ENCODE peak calls at places on chromosomes 4 and X, in ten cellular contexts. One of them, this sample, is unnamed.
A peak's percentile ranks its signal among the peaks of the same experiment; 100 is the strongest.

GRCh38 chr4:69147334-69147733 is 51.1 kb downstream of the UGT2B7 start:
- DNase-seq in BE2C: no peak
- DNase-seq in memory B cell: no peak
- DNase-seq in cardiac muscle cell: no peak
- DNase-seq in AG08396: no peak
- DNase-seq in HT-29: no peak
- DNase-seq in lung: no peak
- DNase-seq in pulmonary artery endothelial cell: no peak
- DNase-seq in NCI-H2081: peak; percentile 25
- DNase-seq in fibroblast of mammary gland: no peak
- DNase-seq in this sample: no peak

GRCh38 chrX:69616520-69617203 is 749 bp downstream of the EDA start:
- DNase-seq in BE2C: peak; percentile 44
- DNase-seq in memory B cell: no peak
- DNase-seq in cardiac muscle cell: peak; percentile 17
- DNase-seq in AG08396: no peak
- DNase-seq in HT-29: no peak
- DNase-seq in lung: no peak
- DNase-seq in pulmonary artery endothelial cell: no peak
- DNase-seq in NCI-H2081: no peak
- DNase-seq in fibroblast of mammary gland: no peak
- DNase-seq in this sample: peak; percentile 21

GRCh38 chr4:176879370-176880116 is 86.8 kb upstream of the VEGFC start:
- DNase-seq in BE2C: no peak
- DNase-seq in memory B cell: no peak
- DNase-seq in cardiac muscle cell: peak; percentile 55
- DNase-seq in AG08396: no peak
- DNase-seq in HT-29: no peak
- DNase-seq in lung: no peak
- DNase-seq in pulmonary artery endothelial cell: no peak
- DNase-seq in NCI-H2081: no peak
- DNase-seq in fibroblast of mammary gland: peak; percentile 43
- DNase-seq in this sample: no peak

GRCh38 chr4:168694669-168695068 is 197.8 kb downstream of the PALLD start:
- DNase-seq in BE2C: no peak
- DNase-seq in memory B cell: no peak
- DNase-seq in cardiac muscle cell: peak; percentile 60
- DNase-seq in AG08396: no peak
- DNase-seq in HT-29: peak; percentile 12
- DNase-seq in lung: no peak
- DNase-seq in pulmonary artery endothelial cell: no peak
- DNase-seq in NCI-H2081: no peak
- DNase-seq in fibroblast of mammary gland: no peak
- DNase-seq in this sample: no peak

GRCh38 chr4:26701786-26702227 is 117.9 kb downstream of the TBC1D19 start:
- DNase-seq in BE2C: no peak
- DNase-seq in memory B cell: no peak
- DNase-seq in cardiac muscle cell: no peak
- DNase-seq in AG08396: peak; percentile 4
- DNase-seq in HT-29: no peak
- DNase-seq in lung: no peak
- DNase-seq in pulmonary artery endothelial cell: no peak
- DNase-seq in NCI-H2081: no peak
- DNase-seq in fibroblast of mammary gland: peak; percentile 56
- DNase-seq in this sample: no peak

GRCh38 chrX:93428497-93428896 is 244.9 kb downstream of the NAP1L3 start:
- DNase-seq in BE2C: no peak
- DNase-seq in memory B cell: no peak
- DNase-seq in cardiac muscle cell: no peak
- DNase-seq in AG08396: no peak
- DNase-seq in HT-29: no peak
- DNase-seq in lung: no peak
- DNase-seq in pulmonary artery endothelial cell: no peak
- DNase-seq in NCI-H2081: no peak
- DNase-seq in fibroblast of mammary gland: no peak
- DNase-seq in this sample: no peak

GRCh38 chr4:123866796-123867195 is 470.2 kb downstream of the SPRY1 start:
- DNase-seq in BE2C: no peak
- DNase-seq in memory B cell: no peak
- DNase-seq in cardiac muscle cell: no peak
- DNase-seq in AG08396: no peak
- DNase-seq in HT-29: no peak
- DNase-seq in lung: no peak
- DNase-seq in pulmonary artery endothelial cell: no peak
- DNase-seq in NCI-H2081: no peak
- DNase-seq in fibroblast of mammary gland: no peak
- DNase-seq in this sample: no peak

GRCh38 chrX:154734101-154734781 is 16.6 kb downstream of the GAB3 start:
- DNase-seq in BE2C: no peak
- DNase-seq in memory B cell: no peak
- DNase-seq in cardiac muscle cell: peak; percentile 84
- DNase-seq in AG08396: no peak
- DNase-seq in HT-29: no peak
- DNase-seq in lung: peak; percentile 49
- DNase-seq in pulmonary artery endothelial cell: no peak
- DNase-seq in NCI-H2081: no peak
- DNase-seq in fibroblast of mammary gland: peak; percentile 86
- DNase-seq in this sample: no peak

GRCh38 chr4:175062183-175062592 is 144.0 kb downstream of the ADAM29 start:
- DNase-seq in BE2C: no peak
- DNase-seq in memory B cell: no peak
- DNase-seq in cardiac muscle cell: no peak
- DNase-seq in AG08396: no peak
- DNase-seq in HT-29: no peak
- DNase-seq in lung: no peak
- DNase-seq in pulmonary artery endothelial cell: no peak
- DNase-seq in NCI-H2081: no peak
- DNase-seq in fibroblast of mammary gland: no peak
- DNase-seq in this sample: no peak

GRCh38 chrX:154714925-154715324 is 36.0 kb downstream of the GAB3 start:
- DNase-seq in BE2C: peak; percentile 27
- DNase-seq in memory B cell: peak; percentile 30
- DNase-seq in cardiac muscle cell: peak; percentile 67
- DNase-seq in AG08396: peak; percentile 58
- DNase-seq in HT-29: peak; percentile 84
- DNase-seq in lung: no peak
- DNase-seq in pulmonary artery endothelial cell: no peak
- DNase-seq in NCI-H2081: peak; percentile 28
- DNase-seq in fibroblast of mammary gland: peak; percentile 62
- DNase-seq in this sample: peak; percentile 60

GRCh38 chrX:17812763-17813162 is 48.3 kb downstream of the RAI2 start:
- DNase-seq in BE2C: peak; percentile 13
- DNase-seq in memory B cell: no peak
- DNase-seq in cardiac muscle cell: peak; percentile 7
- DNase-seq in AG08396: no peak
- DNase-seq in HT-29: no peak
- DNase-seq in lung: no peak
- DNase-seq in pulmonary artery endothelial cell: no peak
- DNase-seq in NCI-H2081: peak; percentile 30
- DNase-seq in fibroblast of mammary gland: peak; percentile 42
- DNase-seq in this sample: peak; percentile 39

GRCh38 chr4:92847046-92847445 is 543.3 kb downstream of the GRID2 start:
- DNase-seq in BE2C: no peak
- DNase-seq in memory B cell: no peak
- DNase-seq in cardiac muscle cell: no peak
- DNase-seq in AG08396: no peak
- DNase-seq in HT-29: no peak
- DNase-seq in lung: no peak
- DNase-seq in pulmonary artery endothelial cell: no peak
- DNase-seq in NCI-H2081: no peak
- DNase-seq in fibroblast of mammary gland: no peak
- DNase-seq in this sample: no peak

GRCh38 chrX:17174671-17175070 is 200.3 kb upstream of the NHS start:
- DNase-seq in BE2C: peak; percentile 19
- DNase-seq in memory B cell: no peak
- DNase-seq in cardiac muscle cell: no peak
- DNase-seq in AG08396: no peak
- DNase-seq in HT-29: no peak
- DNase-seq in lung: no peak
- DNase-seq in pulmonary artery endothelial cell: no peak
- DNase-seq in NCI-H2081: no peak
- DNase-seq in fibroblast of mammary gland: no peak
- DNase-seq in this sample: no peak

This sample was measured in GM23338.